ENCODE peak calls at places on chromosomes 6 and 20, in six cellular contexts. O is endothelial cell of umbilical vein; I is CD8-positive, alpha-beta T cell; C is heart left ventricle; Q is AG10803; R is heart right ventricle. S is an unnamed sample.

GRCh38 chr20:37266940-37267683 is 5.5 kb upstream of the GHRH start:
- DNase-seq in O (no peak), I (no peak), C (no peak), Q (no peak), R (no peak), S (peak; percentile 40)

GRCh38 chr6:109001554-109001953 is 93.1 kb downstream of the SESN1 start:
- DNase-seq in O (no peak), I (no peak), C (no peak), Q (no peak), R (no peak), S (no peak)

GRCh38 chr6:168600381-168600780 is 159.4 kb downstream of the SMOC2 start:
- DNase-seq in O (no peak), I (no peak), C (no peak), Q (no peak), R (no peak), S (no peak)

GRCh38 chr20:15487030-15487429 is 1086.2 kb downstream of the KIF16B start:
- DNase-seq in O (no peak), I (no peak), C (no peak), Q (peak; percentile 1), R (no peak), S (no peak)

GRCh38 chr6:16136086-16136485 is 7.2 kb downstream of the MYLIP start:
- DNase-seq in O (no peak), I (no peak), C (no peak), Q (no peak), R (no peak), S (no peak)

GRCh38 chr6:38776515-38776914 is 61.4 kb downstream of the DNAH8 start:
- DNase-seq in O (peak; percentile 23), I (no peak), C (no peak), Q (peak; percentile 4), R (no peak), S (no peak)

GRCh38 chr6:12608016-12608860 is 108.3 kb upstream of the PHACTR1 start:
- DNase-seq in O (peak; percentile 64), I (no peak), C (no peak), Q (peak; percentile 51), R (no peak), S (no peak)

GRCh38 chr6:160167547-160168391 is 46.2 kb downstream of the SLC22A1 start:
- DNase-seq in O (no peak), I (no peak), C (no peak), Q (no peak), R (no peak), S (no peak)

GRCh38 chr6:125099211-125100017 is 54.2 kb upstream of the TPD52L1 start:
- DNase-seq in O (peak; percentile 60), I (no peak), C (peak; percentile 60), Q (peak; percentile 69), R (peak; percentile 62), S (peak; percentile 76)

GRCh38 chr20:11917663-11918062 is at the start of gene BTBD3:
- DNase-seq in O (peak; percentile 86), I (no peak), C (peak; percentile 78), Q (peak; percentile 63), R (peak; percentile 37), S (peak; percentile 49)

GRCh38 chr6:140623498-140623897 is 1249.0 kb upstream of the CITED2 start:
- DNase-seq in O (peak; percentile 36), I (no peak), C (no peak), Q (peak; percentile 87), R (no peak), S (no peak)

GRCh38 chr20:6637160-6637579 is 130.3 kb upstream of the BMP2 start:
- DNase-seq in O (no peak), I (no peak), C (no peak), Q (no peak), R (no peak), S (no peak)

GRCh38 chr20:23145281-23145700 is 59.2 kb upstream of the CD93 start:
- DNase-seq in O (peak; percentile 97), I (no peak), C (no peak), Q (peak; percentile 77), R (no peak), S (peak; percentile 88)

GRCh38 chr20:375265-375889 is 5.2 kb upstream of the TRIB3 start:
- DNase-seq in O (no peak), I (no peak), C (no peak), Q (no peak), R (no peak), S (no peak)

GRCh38 chr6:10078581-10078980 is 336.3 kb downstream of the TFAP2A start:
- DNase-seq in O (no peak), I (no peak), C (no peak), Q (no peak), R (no peak), S (no peak)

GRCh38 chr6:51529240-51529639 is 558.2 kb downstream of the PKHD1 start:
- DNase-seq in O (no peak), I (no peak), C (no peak), Q (no peak), R (no peak), S (no peak)

GRCh38 chr6:5672581-5673011 is 334.1 kb downstream of the NRN1 start:
- DNase-seq in O (no peak), I (no peak), C (no peak), Q (peak; percentile 93), R (no peak), S (no peak)

GRCh38 chr6:14037402-14038277 is 79.9 kb upstream of the CD83 start:
- DNase-seq in O (no peak), I (no peak), C (no peak), Q (peak; percentile 84), R (no peak), S (no peak)

GRCh38 chr6:87065117-87065516 is 29.8 kb downstream of the CGA start:
- DNase-seq in O (no peak), I (no peak), C (no peak), Q (no peak), R (no peak), S (no peak)

GRCh38 chr20:50043573-50044352 is 61.0 kb downstream of the SNAI1 start:
- DNase-seq in O (no peak), I (no peak), C (no peak), Q (no peak), R (no peak), S (no peak)

GRCh38 chr6:88535296-88535695 is 369.1 kb upstream of the CNR1 start:
- DNase-seq in O (no peak), I (no peak), C (no peak), Q (no peak), R (no peak), S (no peak)

GRCh38 chr6:15623282-15624116 is 39.3 kb downstream of the DTNBP1 start:
- DNase-seq in O (peak; percentile 25), I (no peak), C (no peak), Q (peak; percentile 35), R (no peak), S (no peak)

GRCh38 chr6:17385660-17386059 is 7.7 kb upstream of the CAP2 start:
- DNase-seq in O (no peak), I (no peak), C (no peak), Q (peak; percentile 42), R (no peak), S (no peak)

GRCh38 chr6:148345176-148345575 is 2.5 kb downstream of the SASH1 start:
- DNase-seq in O (peak; percentile 67), I (no peak), C (no peak), Q (no peak), R (no peak), S (no peak)

GRCh38 chr20:51639206-51639832 is 96.8 kb upstream of the NFATC2 start:
- DNase-seq in O (peak; percentile 84), I (peak; percentile 75), C (peak; percentile 44), Q (peak; percentile 49), R (peak; percentile 65), S (peak; percentile 73)

GRCh38 chr20:41969656-41970055 is 351.5 kb upstream of the CHD6 start:
- DNase-seq in O (no peak), I (no peak), C (no peak), Q (no peak), R (no peak), S (no peak)

GRCh38 chr6:22147983-22148797 is 148.6 kb downstream of the PRL start:
- DNase-seq in O (peak; percentile 84), I (no peak), C (peak; percentile 53), Q (peak; percentile 75), R (peak; percentile 16), S (no peak)

GRCh38 chr6:44203955-44204354 is 12.8 kb upstream of the MYMX start:
- DNase-seq in O (no peak), I (no peak), C (no peak), Q (no peak), R (no peak), S (no peak)

GRCh38 chr6:40799296-40800020 is 212.3 kb upstream of the LRFN2 start:
- DNase-seq in O (no peak), I (no peak), C (no peak), Q (no peak), R (no peak), S (no peak)
- H3K4me3 ChIP-seq in O (no peak overlapping the region), I (no peak overlapping the region), C (no peak overlapping the region), Q (no peak overlapping the region), R (no peak overlapping the region), S (no peak overlapping the region)

DNA sequence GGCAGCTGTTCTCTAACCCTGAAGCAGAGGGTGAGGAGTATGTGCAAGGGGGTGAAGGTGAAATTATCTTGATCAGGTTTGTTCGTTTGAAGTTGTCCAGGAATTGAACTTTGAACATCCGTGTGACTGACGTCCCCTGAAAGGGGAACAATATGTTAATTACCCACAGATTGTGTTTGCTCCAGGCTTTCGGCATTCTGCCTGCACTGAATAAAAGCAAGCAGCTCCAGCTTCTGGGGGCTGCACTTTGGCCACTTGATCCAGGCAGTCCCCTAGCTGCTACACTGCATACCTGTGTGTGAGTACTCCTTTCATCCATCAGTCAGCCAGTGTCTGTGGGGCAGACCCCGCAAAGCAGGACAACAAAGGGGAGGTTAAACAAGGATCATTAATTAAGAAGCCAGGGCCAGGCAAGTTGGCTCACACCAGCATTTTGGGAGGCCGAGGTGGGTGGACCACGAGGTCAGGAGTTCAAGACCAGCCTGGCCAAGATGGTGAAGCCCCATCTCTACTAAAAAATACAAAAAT is 104.8 kb upstream of the BTN3A2 start:
- DNase-seq in O (no peak), I (no peak), C (no peak), Q (no peak), R (no peak), S (no peak)
- H3K4me3 ChIP-seq in O (no peak overlapping the region), I (no peak overlapping the region), C (no peak overlapping the region), Q (no peak overlapping the region), R (no peak overlapping the region), S (no peak overlapping the region)

GRCh38 chr6:490251-491037 is 98.9 kb downstream of the IRF4 start:
- DNase-seq in O (no peak), I (no peak), C (no peak), Q (no peak), R (no peak), S (no peak)
- H3K4me3 ChIP-seq in O (no peak overlapping the region), I (no peak overlapping the region), C (no peak overlapping the region), Q (no peak overlapping the region), R (no peak overlapping the region), S (no peak overlapping the region)

DNA sequence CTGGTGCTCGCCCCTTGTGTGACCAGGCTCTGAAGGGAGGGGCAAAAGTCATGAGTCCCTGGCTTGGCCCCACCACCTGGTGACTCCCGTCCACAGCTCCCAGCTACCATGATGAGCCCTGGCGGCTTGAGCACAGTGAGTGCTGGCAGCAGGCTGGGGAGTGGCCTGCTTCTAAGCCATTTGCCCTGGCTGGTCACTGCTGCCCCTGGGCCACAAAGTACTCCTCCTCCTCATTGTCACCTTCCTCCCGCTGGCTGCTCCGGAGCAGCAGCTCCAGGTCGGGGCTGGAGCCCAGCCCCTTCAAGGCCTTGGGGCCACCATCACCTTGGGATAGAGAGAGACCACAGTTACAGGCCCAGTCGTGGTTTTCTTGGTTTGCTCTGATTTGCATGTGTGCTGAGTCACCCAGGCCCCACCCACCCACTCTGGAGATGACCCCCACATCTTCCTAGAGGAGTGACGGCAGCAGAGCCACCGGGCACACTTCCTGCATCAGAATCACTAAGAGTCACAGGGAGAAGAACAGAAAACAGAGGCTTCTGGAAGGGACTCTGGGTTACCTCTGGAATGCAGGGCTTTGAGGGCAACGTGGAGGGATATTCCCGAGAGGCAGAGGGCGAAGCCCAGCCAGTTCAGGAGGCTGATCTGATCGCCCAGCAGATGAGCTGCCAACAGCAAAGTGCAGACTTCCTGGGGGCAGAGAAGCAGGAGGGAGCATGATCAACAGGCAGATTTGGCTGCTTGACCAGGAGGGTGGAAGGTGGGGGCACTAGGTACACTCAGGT is 42.1 kb upstream of the CDH22 start:
- DNase-seq in O (peak; percentile 60), I (no peak), C (no peak), Q (peak; percentile 83), R (no peak), S (no peak)
- H3K4me3 ChIP-seq in O (no peak overlapping the region), I (no peak overlapping the region), C (no peak overlapping the region), Q (no peak overlapping the region), R (no peak overlapping the region), S (no peak overlapping the region)

S was measured in aorta.